ENCODE peak calls at places on chromosomes 4 and X, in four cellular contexts. Q is nucleus accumbens, R is activated T-helper 1 cell treated with Interleukin-2 at 50 U/mL for 16 hours, X is 8988T. S is an unnamed sample.
A peak's percentile ranks its signal among the peaks of the same experiment; 100 is the strongest.

GRCh38 chrX:74784629-74785028 is 140.6 kb downstream of the NEXMIF start:
- DNase-seq in Q (no peak), R (no peak), X (no peak), S (no peak)

GRCh38 chr4:118175506-118175905 is 141.2 kb downstream of the NDST3 start:
- DNase-seq in Q (no peak), R (no peak), X (no peak), S (no peak)

GRCh38 chrX:24846551-24847170 is 152.9 kb downstream of the POLA1 start:
- DNase-seq in Q (no peak), R (no peak), X (no peak), S (no peak)

GRCh38 chr4:179398414-179398813 is 1956.2 kb upstream of the AGA start:
- DNase-seq in Q (no peak), R (no peak), X (no peak), S (no peak)

GRCh38 chr4:41751325-41752061 is 3.0 kb upstream of the PHOX2B start:
- DNase-seq in Q (no peak), R (no peak), X (no peak), S (no peak)

GRCh38 chrX:153794897-153795816 is 689 bp downstream of the SSR4 start:
- DNase-seq in Q (peak; percentile 24), R (no peak), X (no peak), S (no peak)

GRCh38 chr4:53196195-53196641 is 169.6 kb downstream of the SCFD2 start:
- DNase-seq in Q (no peak), R (no peak), X (no peak), S (no peak)

GRCh38 chr4:39823193-39823592 is 125.3 kb downstream of the UBE2K start:
- DNase-seq in Q (no peak), R (no peak), X (no peak), S (no peak)

GRCh38 chrX:16319929-16320328 is 152.6 kb downstream of the MAGEB17 start:
- DNase-seq in Q (no peak), R (no peak), X (no peak), S (no peak)

GRCh38 chrX:119734897-119735339 is 23.5 kb upstream of the SOWAHD start:
- DNase-seq in Q (peak; percentile 16), R (no peak), X (no peak), S (no peak)

GRCh38 chr4:8705161-8706145 is 112.9 kb downstream of the CPZ start:
- DNase-seq in Q (no peak), R (no peak), X (peak; percentile 8), S (no peak)

GRCh38 chr4:71713611-71714203 is 70.2 kb downstream of the GC start:
- DNase-seq in Q (no peak), R (no peak), X (no peak), S (peak; percentile 2)

GRCh38 chr4:183329954-183330742 is 7.9 kb upstream of the CLDN24 start:
- DNase-seq in Q (no peak), R (no peak), X (no peak), S (no peak)

GRCh38 chr4:115938764-115939443 is 825.5 kb upstream of the NDST4 start:
- DNase-seq in Q (no peak), R (no peak), X (no peak), S (no peak)

GRCh38 chr4:106162278-106162677 is 153.7 kb downstream of the TBCK start:
- DNase-seq in Q (no peak), R (no peak), X (no peak), S (no peak)

GRCh38 chrX:29233592-29234179 is 646.4 kb downstream of the IL1RAPL1 start:
- DNase-seq in Q (no peak), R (no peak), X (no peak), S (no peak)

GRCh38 chr4:9812530-9813340 is 31.3 kb downstream of the DRD5 start:
- DNase-seq in Q (no peak), R (no peak), X (no peak), S (no peak)

GRCh38 chr4:15684498-15684897 is 2.9 kb downstream of the FAM200B start:
- DNase-seq in Q (no peak), R (no peak), X (no peak), S (no peak)

GRCh38 chr4:26263165-26263564 is 57.6 kb upstream of the RBPJ start:
- DNase-seq in Q (no peak), R (no peak), X (no peak), S (peak; percentile 27)

GRCh38 chrX:78493180-78493579 is 165.8 kb upstream of the CYSLTR1 start:
- DNase-seq in Q (no peak), R (no peak), X (no peak), S (no peak)

GRCh38 chr4:102247041-102247440 is 98.2 kb downstream of the SLC39A8 start:
- DNase-seq in Q (no peak), R (no peak), X (no peak), S (no peak)

GRCh38 chr4:8228319-8229250 is 29.5 kb downstream of the SH3TC1 start:
- DNase-seq in Q (peak; percentile 27), R (peak; percentile 34), X (no peak), S (no peak)

GRCh38 chrX:80578518-80579105 is 158.4 kb downstream of the TENT5D start:
- DNase-seq in Q (no peak), R (no peak), X (no peak), S (no peak)

GRCh38 chr4:169164669-169165415 is 105.9 kb downstream of the SH3RF1 start:
- DNase-seq in Q (no peak), R (no peak), X (no peak), S (no peak)

GRCh38 chr4:1577818-1578217 is 106.3 kb downstream of the FAM53A start:
- DNase-seq in Q (no peak), R (no peak), X (no peak), S (no peak)

GRCh38 chr4:48645225-48645794 is 134.8 kb downstream of the FRYL start:
- DNase-seq in Q (no peak), R (no peak), X (no peak), S (no peak)

S was measured in HuH-7.5.